ENCODE peak calls at places on chromosomes 2 and 18, in ten cellular contexts. One of them, this sample, is unnamed.

GRCh38 chr2:161988589-161988988 is 85.4 kb downstream of the DPP4 start:
- DNase-seq in AG09309: no peak
- DNase-seq in endodermal cell: peak; percentile 67
- DNase-seq in HFF-Myc: no peak
- DNase-seq in heart right ventricle: no peak
- DNase-seq in psoas muscle: no peak
- DNase-seq in pancreas: no peak
- DNase-seq in cardiac muscle cell: no peak
- DNase-seq in OCI-LY7: no peak
- DNase-seq in GM12864: no peak
- DNase-seq in this sample: no peak

GRCh38 chr2:117972466-117973123 is 41.3 kb downstream of the CCDC93 start:
- DNase-seq in AG09309: peak; percentile 51
- DNase-seq in endodermal cell: no peak
- DNase-seq in HFF-Myc: no peak
- DNase-seq in heart right ventricle: no peak
- DNase-seq in psoas muscle: no peak
- DNase-seq in pancreas: no peak
- DNase-seq in cardiac muscle cell: no peak
- DNase-seq in OCI-LY7: no peak
- DNase-seq in GM12864: no peak
- DNase-seq in this sample: no peak

GRCh38 chr2:97995026-97995733 is 568 bp downstream of the TMEM131 start:
- DNase-seq in AG09309: no peak
- DNase-seq in endodermal cell: no peak
- DNase-seq in HFF-Myc: no peak
- DNase-seq in heart right ventricle: peak; percentile 19
- DNase-seq in psoas muscle: peak; percentile 57
- DNase-seq in pancreas: peak; percentile 80
- DNase-seq in cardiac muscle cell: peak; percentile 79
- DNase-seq in OCI-LY7: peak; percentile 86
- DNase-seq in GM12864: peak; percentile 87
- DNase-seq in this sample: peak; percentile 60

GRCh38 chr18:9787126-9787525 is 79.0 kb downstream of the RAB31 start:
- DNase-seq in AG09309: no peak
- DNase-seq in endodermal cell: no peak
- DNase-seq in HFF-Myc: no peak
- DNase-seq in heart right ventricle: no peak
- DNase-seq in psoas muscle: no peak
- DNase-seq in pancreas: no peak
- DNase-seq in cardiac muscle cell: no peak
- DNase-seq in OCI-LY7: no peak
- DNase-seq in GM12864: no peak
- DNase-seq in this sample: no peak

GRCh38 chr2:45895477-45895876 is 244.0 kb downstream of the PRKCE start:
- DNase-seq in AG09309: no peak
- DNase-seq in endodermal cell: no peak
- DNase-seq in HFF-Myc: peak; percentile 29
- DNase-seq in heart right ventricle: no peak
- DNase-seq in psoas muscle: no peak
- DNase-seq in pancreas: no peak
- DNase-seq in cardiac muscle cell: no peak
- DNase-seq in OCI-LY7: no peak
- DNase-seq in GM12864: no peak
- DNase-seq in this sample: no peak

GRCh38 chr18:74440808-74441427 is 16.2 kb downstream of the DIPK1C start:
- DNase-seq in AG09309: no peak
- DNase-seq in endodermal cell: no peak
- DNase-seq in HFF-Myc: no peak
- DNase-seq in heart right ventricle: no peak
- DNase-seq in psoas muscle: no peak
- DNase-seq in pancreas: no peak
- DNase-seq in cardiac muscle cell: no peak
- DNase-seq in OCI-LY7: no peak
- DNase-seq in GM12864: no peak
- DNase-seq in this sample: no peak

GRCh38 chr2:129167456-129167855 is 812.0 kb upstream of the RAB6C start:
- DNase-seq in AG09309: no peak
- DNase-seq in endodermal cell: no peak
- DNase-seq in HFF-Myc: no peak
- DNase-seq in heart right ventricle: no peak
- DNase-seq in psoas muscle: no peak
- DNase-seq in pancreas: no peak
- DNase-seq in cardiac muscle cell: no peak
- DNase-seq in OCI-LY7: no peak
- DNase-seq in GM12864: no peak
- DNase-seq in this sample: no peak

GRCh38 chr2:215366440-215367032 is 54.7 kb downstream of the ATIC start:
- DNase-seq in AG09309: no peak
- DNase-seq in endodermal cell: no peak
- DNase-seq in HFF-Myc: no peak
- DNase-seq in heart right ventricle: no peak
- DNase-seq in psoas muscle: no peak
- DNase-seq in pancreas: no peak
- DNase-seq in cardiac muscle cell: no peak
- DNase-seq in OCI-LY7: no peak
- DNase-seq in GM12864: no peak
- DNase-seq in this sample: no peak

GRCh38 chr2:105756435-105756834 is 11.7 kb downstream of the NCK2 start:
- DNase-seq in AG09309: no peak
- DNase-seq in endodermal cell: no peak
- DNase-seq in HFF-Myc: no peak
- DNase-seq in heart right ventricle: no peak
- DNase-seq in psoas muscle: no peak
- DNase-seq in pancreas: no peak
- DNase-seq in cardiac muscle cell: no peak
- DNase-seq in OCI-LY7: no peak
- DNase-seq in GM12864: no peak
- DNase-seq in this sample: no peak

GRCh38 chr18:76518543-76519155 is 23.6 kb upstream of the ZNF516 start:
- DNase-seq in AG09309: no peak
- DNase-seq in endodermal cell: peak; percentile 85
- DNase-seq in HFF-Myc: no peak
- DNase-seq in heart right ventricle: peak; percentile 30
- DNase-seq in psoas muscle: peak; percentile 50
- DNase-seq in pancreas: no peak
- DNase-seq in cardiac muscle cell: peak; percentile 20
- DNase-seq in OCI-LY7: no peak
- DNase-seq in GM12864: no peak
- DNase-seq in this sample: peak; percentile 41

GRCh38 chr18:22900558-22901183 is 32.5 kb upstream of the RBBP8 start:
- DNase-seq in AG09309: no peak
- DNase-seq in endodermal cell: no peak
- DNase-seq in HFF-Myc: no peak
- DNase-seq in heart right ventricle: peak; percentile 25
- DNase-seq in psoas muscle: peak; percentile 15
- DNase-seq in pancreas: peak; percentile 63
- DNase-seq in cardiac muscle cell: peak; percentile 39
- DNase-seq in OCI-LY7: no peak
- DNase-seq in GM12864: no peak
- DNase-seq in this sample: no peak

GRCh38 chr2:30354150-30354549 is 92.9 kb upstream of the LCLAT1 start:
- DNase-seq in AG09309: no peak
- DNase-seq in endodermal cell: no peak
- DNase-seq in HFF-Myc: no peak
- DNase-seq in heart right ventricle: no peak
- DNase-seq in psoas muscle: no peak
- DNase-seq in pancreas: no peak
- DNase-seq in cardiac muscle cell: no peak
- DNase-seq in OCI-LY7: no peak
- DNase-seq in GM12864: no peak
- DNase-seq in this sample: no peak

GRCh38 chr2:100673691-100674485 is 111.1 kb downstream of the PDCL3 start:
- DNase-seq in AG09309: no peak
- DNase-seq in endodermal cell: no peak
- DNase-seq in HFF-Myc: no peak
- DNase-seq in heart right ventricle: no peak
- DNase-seq in psoas muscle: no peak
- DNase-seq in pancreas: no peak
- DNase-seq in cardiac muscle cell: peak; percentile 25
- DNase-seq in OCI-LY7: no peak
- DNase-seq in GM12864: no peak
- DNase-seq in this sample: no peak

GRCh38 chr18:61948196-61948800 is 55.5 kb upstream of the RNF152 start:
- DNase-seq in AG09309: no peak
- DNase-seq in endodermal cell: no peak
- DNase-seq in HFF-Myc: no peak
- DNase-seq in heart right ventricle: no peak
- DNase-seq in psoas muscle: no peak
- DNase-seq in pancreas: no peak
- DNase-seq in cardiac muscle cell: peak; percentile 4
- DNase-seq in OCI-LY7: no peak
- DNase-seq in GM12864: no peak
- DNase-seq in this sample: no peak

GRCh38 chr18:8681196-8681595 is 24.2 kb upstream of the MTCL1 start:
- DNase-seq in AG09309: no peak
- DNase-seq in endodermal cell: no peak
- DNase-seq in HFF-Myc: no peak
- DNase-seq in heart right ventricle: no peak
- DNase-seq in psoas muscle: no peak
- DNase-seq in pancreas: no peak
- DNase-seq in cardiac muscle cell: no peak
- DNase-seq in OCI-LY7: no peak
- DNase-seq in GM12864: no peak
- DNase-seq in this sample: no peak

GRCh38 chr2:224436634-224437033 is 34.7 kb upstream of the FAM124B start:
- DNase-seq in AG09309: no peak
- DNase-seq in endodermal cell: no peak
- DNase-seq in HFF-Myc: no peak
- DNase-seq in heart right ventricle: no peak
- DNase-seq in psoas muscle: no peak
- DNase-seq in pancreas: no peak
- DNase-seq in cardiac muscle cell: no peak
- DNase-seq in OCI-LY7: no peak
- DNase-seq in GM12864: no peak
- DNase-seq in this sample: no peak

GRCh38 chr2:207073791-207074678 is 91.7 kb downstream of the KLF7 start:
- DNase-seq in AG09309: no peak
- DNase-seq in endodermal cell: no peak
- DNase-seq in HFF-Myc: no peak
- DNase-seq in heart right ventricle: peak; percentile 53
- DNase-seq in psoas muscle: peak; percentile 31
- DNase-seq in pancreas: no peak
- DNase-seq in cardiac muscle cell: no peak
- DNase-seq in OCI-LY7: no peak
- DNase-seq in GM12864: no peak
- DNase-seq in this sample: no peak

GRCh38 chr2:1818811-1819210 is 74.5 kb upstream of the PXDN start:
- DNase-seq in AG09309: no peak
- DNase-seq in endodermal cell: no peak
- DNase-seq in HFF-Myc: no peak
- DNase-seq in heart right ventricle: no peak
- DNase-seq in psoas muscle: no peak
- DNase-seq in pancreas: no peak
- DNase-seq in cardiac muscle cell: no peak
- DNase-seq in OCI-LY7: no peak
- DNase-seq in GM12864: no peak
- DNase-seq in this sample: no peak

GRCh38 chr2:200161458-200161857 is 145.0 kb upstream of the SPATS2L start:
- DNase-seq in AG09309: no peak
- DNase-seq in endodermal cell: peak; percentile 62
- DNase-seq in HFF-Myc: no peak
- DNase-seq in heart right ventricle: no peak
- DNase-seq in psoas muscle: no peak
- DNase-seq in pancreas: no peak
- DNase-seq in cardiac muscle cell: no peak
- DNase-seq in OCI-LY7: no peak
- DNase-seq in GM12864: no peak
- DNase-seq in this sample: no peak
- H3K4me3 ChIP-seq in AG09309: no peak overlapping the region
- H3K4me3 ChIP-seq in endodermal cell: no peak overlapping the region
- H3K4me3 ChIP-seq in HFF-Myc: no peak overlapping the region
- H3K4me3 ChIP-seq in heart right ventricle: no peak overlapping the region
- H3K4me3 ChIP-seq in psoas muscle: no peak overlapping the region
- H3K4me3 ChIP-seq in pancreas: no peak overlapping the region
- H3K4me3 ChIP-seq in cardiac muscle cell: no peak overlapping the region
- H3K4me3 ChIP-seq in OCI-LY7: no peak overlapping the region
- H3K4me3 ChIP-seq in GM12864: no peak overlapping the region
- H3K4me3 ChIP-seq in this sample: no peak overlapping the region

DNA sequence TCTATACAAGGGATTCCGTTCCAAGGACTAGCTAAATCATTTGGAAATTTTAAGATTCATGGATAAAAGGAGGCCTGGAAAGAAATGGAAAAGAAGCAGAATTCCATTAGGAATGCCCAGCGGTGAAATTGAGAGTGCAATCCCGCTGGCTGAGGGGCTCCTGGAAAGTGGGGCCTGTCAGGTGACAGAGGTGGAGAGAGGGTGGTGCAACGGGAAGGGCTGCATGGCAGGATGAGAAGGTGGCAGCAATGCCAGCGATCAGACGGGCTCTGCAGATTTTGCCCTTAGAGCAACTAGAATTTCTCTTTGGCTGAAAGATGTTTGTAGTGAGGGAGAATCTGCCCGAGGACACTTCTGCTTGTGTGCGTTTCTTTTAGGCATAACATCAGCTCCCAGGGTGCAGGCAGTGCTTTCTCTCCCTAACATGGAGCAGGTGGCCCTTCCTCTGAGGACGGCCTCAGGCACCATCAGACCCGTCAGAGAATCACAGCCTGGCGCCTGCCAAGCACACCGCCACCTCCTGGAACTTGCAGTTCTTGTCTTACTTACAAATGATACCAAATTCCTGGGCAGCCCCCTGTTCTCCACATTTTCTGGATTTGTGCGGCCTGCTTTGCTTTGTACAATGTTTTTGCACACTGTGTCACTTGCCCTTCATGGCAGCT is 261.6 kb downstream of the NDUFA10 start:
- DNase-seq in AG09309: no peak
- DNase-seq in endodermal cell: peak; percentile 75
- DNase-seq in HFF-Myc: no peak
- DNase-seq in heart right ventricle: no peak
- DNase-seq in psoas muscle: no peak
- DNase-seq in pancreas: no peak
- DNase-seq in cardiac muscle cell: no peak
- DNase-seq in OCI-LY7: no peak
- DNase-seq in GM12864: no peak
- DNase-seq in this sample: peak; percentile 12
- TF ChIP-seq CTCF in AG09309: peak; percentile 6
- TF ChIP-seq CTCF in endodermal cell: peak; percentile 63
- TF ChIP-seq CTCF in HFF-Myc: peak; percentile 23
- TF ChIP-seq CTCF in heart right ventricle: no peak
- TF ChIP-seq CTCF in psoas muscle: no peak
- TF ChIP-seq CTCF in pancreas: no peak
- TF ChIP-seq CTCF in cardiac muscle cell: no peak
- TF ChIP-seq CTCF in OCI-LY7: peak; percentile 30
- TF ChIP-seq CTCF in GM12864: no peak
- TF ChIP-seq CTCF in this sample: no peak

GRCh38 chr2:8612734-8613179 is 69.1 kb upstream of the ID2 start:
- DNase-seq in AG09309: no peak
- DNase-seq in endodermal cell: peak; percentile 26
- DNase-seq in HFF-Myc: no peak
- DNase-seq in heart right ventricle: no peak
- DNase-seq in psoas muscle: no peak
- DNase-seq in pancreas: no peak
- DNase-seq in cardiac muscle cell: no peak
- DNase-seq in OCI-LY7: no peak
- DNase-seq in GM12864: no peak
- DNase-seq in this sample: no peak
- H3K4me3 ChIP-seq in AG09309: no peak overlapping the region
- H3K4me3 ChIP-seq in endodermal cell: no peak overlapping the region
- H3K4me3 ChIP-seq in HFF-Myc: no peak overlapping the region
- H3K4me3 ChIP-seq in heart right ventricle: no peak overlapping the region
- H3K4me3 ChIP-seq in psoas muscle: no peak overlapping the region
- H3K4me3 ChIP-seq in pancreas: no peak overlapping the region
- H3K4me3 ChIP-seq in cardiac muscle cell: no peak overlapping the region
- H3K4me3 ChIP-seq in OCI-LY7: no peak overlapping the region
- H3K4me3 ChIP-seq in GM12864: no peak overlapping the region
- H3K4me3 ChIP-seq in this sample: no peak overlapping the region

GRCh38 chr18:27685807-27686412 is 491.0 kb downstream of the CDH2 start:
- DNase-seq in AG09309: peak; percentile 4
- DNase-seq in endodermal cell: peak; percentile 66
- DNase-seq in HFF-Myc: peak; percentile 19
- DNase-seq in heart right ventricle: no peak
- DNase-seq in psoas muscle: no peak
- DNase-seq in pancreas: no peak
- DNase-seq in cardiac muscle cell: peak; percentile 67
- DNase-seq in OCI-LY7: peak; percentile 40
- DNase-seq in GM12864: no peak
- DNase-seq in this sample: peak; percentile 60
- TF ChIP-seq CTCF in AG09309: peak; percentile 85
- TF ChIP-seq CTCF in endodermal cell: peak; percentile 93
- TF ChIP-seq CTCF in HFF-Myc: peak; percentile 82
- TF ChIP-seq CTCF in heart right ventricle: peak; percentile 53
- TF ChIP-seq CTCF in psoas muscle: peak; percentile 26
- TF ChIP-seq CTCF in pancreas: peak; percentile 45
- TF ChIP-seq CTCF in cardiac muscle cell: peak; percentile 84
- TF ChIP-seq CTCF in OCI-LY7: peak; percentile 87
- TF ChIP-seq CTCF in GM12864: peak; percentile 50
- TF ChIP-seq CTCF in this sample: no peak